ENCODE peak calls at places on chromosomes 12 and 14, in nine cellular contexts. P is GM04504; T is stimulated activated CD4-positive, alpha-beta T cell treated with anti-CD3 and anti-CD28 coated beads, Interleukin-1b, Interleukin-23, amount 100 ng/mL, for 1 hour; R is A172; S is Caki2; E is stimulated activated naive CD4-positive, alpha-beta T cell treated with Interleukin-2 at 50 U/mL for 16 hours; X is HT-29; O is HEK293T; F is HS-5. D is an unnamed sample.

GRCh38 chr12:49652921-49653520 is 29.7 kb downstream of the PRPF40B start:
- DNase-seq in P (no peak), T (no peak), R (no peak), S (no peak), E (no peak), X (no peak), O (no peak), F (no peak), D (no peak)

GRCh38 chr12:80291108-80291754 is 152.8 kb upstream of the PTPRQ start:
- DNase-seq in P (no peak), T (no peak), R (no peak), S (no peak), E (no peak), X (no peak), O (no peak), F (no peak), D (no peak)

GRCh38 chr12:6426882-6427671 is 17.7 kb upstream of the CD27 start:
- DNase-seq in P (no peak), T (peak; percentile 77), R (no peak), S (peak; percentile 93), E (peak; percentile 92), X (no peak), O (no peak), F (no peak), D (no peak)

GRCh38 chr12:126667340-126667739 is 1599.6 kb upstream of the TMEM132C start:
- DNase-seq in P (peak; percentile 72), T (no peak), R (peak; percentile 74), S (peak; percentile 62), E (no peak), X (no peak), O (no peak), F (peak; percentile 82), D (no peak)

GRCh38 chr12:46276756-46277155 is 7.9 kb upstream of the SLC38A1 start:
- DNase-seq in P (no peak), T (no peak), R (no peak), S (no peak), E (no peak), X (no peak), O (no peak), F (no peak), D (no peak)

GRCh38 chr12:102883204-102883799 is 33.7 kb downstream of the PAH start:
- DNase-seq in P (peak; percentile 8), T (peak; percentile 18), R (peak; percentile 14), S (peak; percentile 36), E (no peak), X (peak; percentile 71), O (peak; percentile 61), F (no peak), D (no peak)

GRCh38 chr14:20671597-20672283 is 12.6 kb upstream of the RNASE4 start:
- DNase-seq in P (no peak), T (no peak), R (no peak), S (peak; percentile 66), E (no peak), X (peak; percentile 49), O (no peak), F (no peak), D (no peak)

GRCh38 chr14:47678157-47678556 is 2.8 kb upstream of the MDGA2 start:
- DNase-seq in P (no peak), T (no peak), R (no peak), S (no peak), E (no peak), X (peak; percentile 3), O (no peak), F (no peak), D (no peak)

GRCh38 chr12:75289678-75290200 is 40.4 kb downstream of the CAPS2 start:
- DNase-seq in P (peak; percentile 3), T (no peak), R (peak; percentile 14), S (peak; percentile 11), E (no peak), X (peak; percentile 54), O (no peak), F (peak; percentile 9), D (no peak)

GRCh38 chr14:23481992-23482813 is 12.7 kb downstream of the NGDN start:
- DNase-seq in P (no peak), T (no peak), R (no peak), S (no peak), E (no peak), X (no peak), O (no peak), F (no peak), D (no peak)

GRCh38 chr14:99575043-99576023 is 28.7 kb downstream of the CCDC85C start:
- DNase-seq in P (no peak), T (no peak), R (peak; percentile 89), S (peak; percentile 85), E (no peak), X (peak; percentile 54), O (peak; percentile 24), F (no peak), D (no peak)

GRCh38 chr14:78902010-78902623 is 731.9 kb downstream of the NRXN3 start:
- DNase-seq in P (peak; percentile 12), T (no peak), R (peak; percentile 14), S (no peak), E (no peak), X (peak; percentile 11), O (peak; percentile 35), F (no peak), D (peak; percentile 25)

GRCh38 chr14:51337520-51337919 is 97.5 kb downstream of the TMX1 start:
- DNase-seq in P (no peak), T (no peak), R (no peak), S (no peak), E (no peak), X (no peak), O (no peak), F (no peak), D (no peak)